ENCODE peak calls at places on chromosomes 12 and 14, in nine cellular contexts. One of them, this sample, is unnamed.

GRCh38 chr14:99706121-99706900 is 22.2 kb downstream of the CYP46A1 start:
- DNase-seq in ovary: no peak
- DNase-seq in uterus: no peak
- DNase-seq in astrocyte of the spinal cord: no peak
- DNase-seq in foreskin fibroblast: no peak
- DNase-seq in GM20000: no peak
- DNase-seq in vagina: peak
- DNase-seq in WERI-Rb-1: no peak
- DNase-seq in progenitor cell of endocrine pancreas: no peak
- DNase-seq in this sample: no peak

GRCh38 chr12:128951448-128951847 is 98.2 kb downstream of the GLT1D1 start:
- DNase-seq in ovary: no peak
- DNase-seq in uterus: no peak
- DNase-seq in astrocyte of the spinal cord: no peak
- DNase-seq in foreskin fibroblast: no peak
- DNase-seq in GM20000: no peak
- DNase-seq in vagina: no peak
- DNase-seq in WERI-Rb-1: peak
- DNase-seq in progenitor cell of endocrine pancreas: no peak
- DNase-seq in this sample: no peak

GRCh38 chr12:112741106-112741505 is 50.4 kb upstream of the RPH3A start:
- DNase-seq in ovary: no peak
- DNase-seq in uterus: no peak
- DNase-seq in astrocyte of the spinal cord: no peak
- DNase-seq in foreskin fibroblast: no peak
- DNase-seq in GM20000: no peak
- DNase-seq in vagina: no peak
- DNase-seq in WERI-Rb-1: no peak
- DNase-seq in progenitor cell of endocrine pancreas: no peak
- DNase-seq in this sample: no peak

GRCh38 chr14:28754209-28754985 is 12.2 kb upstream of the FOXG1 start:
- DNase-seq in ovary: no peak
- DNase-seq in uterus: no peak
- DNase-seq in astrocyte of the spinal cord: peak
- DNase-seq in foreskin fibroblast: peak
- DNase-seq in GM20000: no peak
- DNase-seq in vagina: no peak
- DNase-seq in WERI-Rb-1: peak
- DNase-seq in progenitor cell of endocrine pancreas: no peak
- DNase-seq in this sample: peak

GRCh38 chr14:75979641-75980422 is 2.0 kb downstream of the TGFB3 start:
- DNase-seq in ovary: peak
- DNase-seq in uterus: peak
- DNase-seq in astrocyte of the spinal cord: no peak
- DNase-seq in foreskin fibroblast: peak
- DNase-seq in GM20000: no peak
- DNase-seq in vagina: no peak
- DNase-seq in WERI-Rb-1: no peak
- DNase-seq in progenitor cell of endocrine pancreas: no peak
- DNase-seq in this sample: no peak

GRCh38 chr12:6341439-6342139 is at the start of gene TNFRSF1A:
- DNase-seq in ovary: peak
- DNase-seq in uterus: peak
- DNase-seq in astrocyte of the spinal cord: peak
- DNase-seq in foreskin fibroblast: peak
- DNase-seq in GM20000: peak
- DNase-seq in vagina: no peak
- DNase-seq in WERI-Rb-1: peak
- DNase-seq in progenitor cell of endocrine pancreas: peak
- DNase-seq in this sample: peak

GRCh38 chr14:65927871-65928270 is 515.3 kb downstream of the FUT8 start:
- DNase-seq in ovary: no peak
- DNase-seq in uterus: no peak
- DNase-seq in astrocyte of the spinal cord: no peak
- DNase-seq in foreskin fibroblast: no peak
- DNase-seq in GM20000: no peak
- DNase-seq in vagina: no peak
- DNase-seq in WERI-Rb-1: no peak
- DNase-seq in progenitor cell of endocrine pancreas: peak
- DNase-seq in this sample: peak

GRCh38 chr14:53715390-53715730 is 241.3 kb downstream of the BMP4 start:
- DNase-seq in ovary: no peak
- DNase-seq in uterus: no peak
- DNase-seq in astrocyte of the spinal cord: peak
- DNase-seq in foreskin fibroblast: peak
- DNase-seq in GM20000: no peak
- DNase-seq in vagina: no peak
- DNase-seq in WERI-Rb-1: no peak
- DNase-seq in progenitor cell of endocrine pancreas: no peak
- DNase-seq in this sample: no peak

GRCh38 chr14:50854521-50854920 is 17.3 kb upstream of the ABHD12B start:
- DNase-seq in ovary: no peak
- DNase-seq in uterus: no peak
- DNase-seq in astrocyte of the spinal cord: no peak
- DNase-seq in foreskin fibroblast: no peak
- DNase-seq in GM20000: no peak
- DNase-seq in vagina: no peak
- DNase-seq in WERI-Rb-1: no peak
- DNase-seq in progenitor cell of endocrine pancreas: no peak
- DNase-seq in this sample: no peak

GRCh38 chr14:50856660-50857059 is 15.2 kb upstream of the ABHD12B start:
- DNase-seq in ovary: no peak
- DNase-seq in uterus: no peak
- DNase-seq in astrocyte of the spinal cord: no peak
- DNase-seq in foreskin fibroblast: no peak
- DNase-seq in GM20000: no peak
- DNase-seq in vagina: no peak
- DNase-seq in WERI-Rb-1: no peak
- DNase-seq in progenitor cell of endocrine pancreas: no peak
- DNase-seq in this sample: no peak

GRCh38 chr14:50853891-50854290 is 18.0 kb upstream of the ABHD12B start:
- DNase-seq in ovary: no peak
- DNase-seq in uterus: no peak
- DNase-seq in astrocyte of the spinal cord: no peak
- DNase-seq in foreskin fibroblast: no peak
- DNase-seq in GM20000: no peak
- DNase-seq in vagina: no peak
- DNase-seq in WERI-Rb-1: no peak
- DNase-seq in progenitor cell of endocrine pancreas: no peak
- DNase-seq in this sample: no peak

GRCh38 chr14:50859296-50859624 is 12.6 kb upstream of the ABHD12B start:
- DNase-seq in ovary: no peak
- DNase-seq in uterus: no peak
- DNase-seq in astrocyte of the spinal cord: no peak
- DNase-seq in foreskin fibroblast: no peak
- DNase-seq in GM20000: no peak
- DNase-seq in vagina: no peak
- DNase-seq in WERI-Rb-1: no peak
- DNase-seq in progenitor cell of endocrine pancreas: no peak
- DNase-seq in this sample: no peak

DNA sequence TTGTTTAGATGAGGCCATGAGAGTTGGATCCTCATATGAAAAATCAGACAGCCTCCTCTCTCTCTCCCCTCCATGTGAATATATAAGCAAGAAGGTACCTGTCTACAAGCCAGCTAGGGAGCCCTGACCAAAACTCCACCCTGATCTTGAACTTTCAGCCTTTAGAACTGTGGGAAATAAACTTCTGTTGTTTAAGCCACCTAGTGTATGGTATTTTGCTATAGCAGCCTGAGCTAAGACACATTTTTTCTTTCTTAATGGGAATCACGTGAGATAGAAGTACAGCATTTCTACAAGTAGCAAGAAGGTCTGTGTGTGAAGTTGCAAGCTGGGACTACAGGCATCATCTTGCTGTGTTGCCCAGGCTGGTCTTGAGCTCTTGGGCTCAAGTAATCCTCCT is 16.3 kb upstream of the ABHD12B start:
- DNase-seq in ovary: no peak
- DNase-seq in uterus: no peak
- DNase-seq in astrocyte of the spinal cord: no peak
- DNase-seq in foreskin fibroblast: peak
- DNase-seq in GM20000: no peak
- DNase-seq in vagina: no peak
- DNase-seq in WERI-Rb-1: no peak
- DNase-seq in progenitor cell of endocrine pancreas: no peak
- DNase-seq in this sample: no peak
- TF ChIP-seq CTCF in ovary: no peak
- TF ChIP-seq CTCF in uterus: no peak
- TF ChIP-seq CTCF in astrocyte of the spinal cord: no peak
- TF ChIP-seq CTCF in foreskin fibroblast: peak
- TF ChIP-seq CTCF in GM20000: no peak
- TF ChIP-seq CTCF in vagina: no peak
- TF ChIP-seq CTCF in WERI-Rb-1: no peak
- TF ChIP-seq CTCF in progenitor cell of endocrine pancreas: no peak
- TF ChIP-seq CTCF in this sample: no peak

GRCh38 chr14:60163741-60164140 is 1.5 kb downstream of the DHRS7 start:
- DNase-seq in ovary: no peak
- DNase-seq in uterus: no peak
- DNase-seq in astrocyte of the spinal cord: no peak
- DNase-seq in foreskin fibroblast: no peak
- DNase-seq in GM20000: no peak
- DNase-seq in vagina: no peak
- DNase-seq in WERI-Rb-1: no peak
- DNase-seq in progenitor cell of endocrine pancreas: no peak
- DNase-seq in this sample: no peak

GRCh38 chr14:60164404-60164716 is 838 bp downstream of the DHRS7 start:
- DNase-seq in ovary: no peak
- DNase-seq in uterus: no peak
- DNase-seq in astrocyte of the spinal cord: no peak
- DNase-seq in foreskin fibroblast: no peak
- DNase-seq in GM20000: no peak
- DNase-seq in vagina: no peak
- DNase-seq in WERI-Rb-1: no peak
- DNase-seq in progenitor cell of endocrine pancreas: no peak
- DNase-seq in this sample: no peak

GRCh38 chr14:60165547-60165876 is 314 bp upstream of the DHRS7 start:
- DNase-seq in ovary: no peak
- DNase-seq in uterus: no peak
- DNase-seq in astrocyte of the spinal cord: no peak
- DNase-seq in foreskin fibroblast: no peak
- DNase-seq in GM20000: no peak
- DNase-seq in vagina: no peak
- DNase-seq in WERI-Rb-1: no peak
- DNase-seq in progenitor cell of endocrine pancreas: no peak
- DNase-seq in this sample: no peak

GRCh38 chr14:60166144-60166543 is 946 bp upstream of the DHRS7 start:
- DNase-seq in ovary: no peak
- DNase-seq in uterus: peak
- DNase-seq in astrocyte of the spinal cord: no peak
- DNase-seq in foreskin fibroblast: peak
- DNase-seq in GM20000: no peak
- DNase-seq in vagina: no peak
- DNase-seq in WERI-Rb-1: no peak
- DNase-seq in progenitor cell of endocrine pancreas: no peak
- DNase-seq in this sample: peak

DNA sequence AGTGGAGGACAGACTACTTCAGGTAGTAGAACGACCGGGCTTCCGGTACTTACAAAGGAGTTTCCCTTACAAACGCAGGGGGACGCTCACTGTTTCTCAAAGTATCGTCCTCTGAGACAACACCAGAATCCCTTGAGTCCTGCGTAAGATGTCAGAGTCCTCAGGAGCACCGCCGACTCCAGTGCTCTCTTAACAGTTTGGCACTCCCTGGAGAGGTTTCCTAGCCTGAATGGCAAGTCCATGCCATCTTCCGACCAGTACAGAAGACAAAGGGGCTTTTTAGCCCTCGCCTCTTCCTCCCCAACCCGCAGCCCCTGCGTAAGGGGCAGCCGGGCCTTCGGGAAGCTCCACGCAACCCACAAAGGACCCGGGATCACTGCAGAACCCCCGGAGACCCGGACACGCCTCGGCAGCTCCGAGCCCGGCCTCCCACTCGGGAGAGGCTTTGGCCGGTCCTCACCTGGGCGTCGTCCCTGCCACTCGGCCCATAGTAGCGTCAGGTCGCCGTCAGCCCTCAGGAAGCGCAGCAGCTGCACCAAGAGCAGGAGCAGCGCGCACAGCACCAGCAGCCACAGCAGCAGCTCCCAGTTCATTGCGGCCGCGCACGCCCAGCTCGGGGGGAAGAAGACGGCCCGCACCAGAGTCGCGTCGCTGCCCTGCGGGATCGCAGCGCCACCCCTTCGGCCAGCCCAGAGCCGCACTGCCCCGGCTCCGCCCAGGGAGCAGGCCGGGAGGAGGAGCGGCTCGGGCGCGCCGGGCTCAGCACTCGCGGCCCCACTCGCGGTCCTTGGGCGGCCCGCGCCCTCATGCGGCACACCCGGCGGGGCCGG is at the start of gene DHRS7:
- DNase-seq in ovary: peak
- DNase-seq in uterus: peak
- DNase-seq in astrocyte of the spinal cord: peak
- DNase-seq in foreskin fibroblast: peak
- DNase-seq in GM20000: peak
- DNase-seq in vagina: no peak
- DNase-seq in WERI-Rb-1: peak
- DNase-seq in progenitor cell of endocrine pancreas: peak
- DNase-seq in this sample: peak
- TF ChIP-seq CTCF in ovary: peak
- TF ChIP-seq CTCF in uterus: peak
- TF ChIP-seq CTCF in astrocyte of the spinal cord: peak
- TF ChIP-seq CTCF in foreskin fibroblast: peak
- TF ChIP-seq CTCF in GM20000: peak
- TF ChIP-seq CTCF in vagina: no peak
- TF ChIP-seq CTCF in WERI-Rb-1: peak
- TF ChIP-seq CTCF in progenitor cell of endocrine pancreas: peak
- TF ChIP-seq CTCF in this sample: no peak

DNA sequence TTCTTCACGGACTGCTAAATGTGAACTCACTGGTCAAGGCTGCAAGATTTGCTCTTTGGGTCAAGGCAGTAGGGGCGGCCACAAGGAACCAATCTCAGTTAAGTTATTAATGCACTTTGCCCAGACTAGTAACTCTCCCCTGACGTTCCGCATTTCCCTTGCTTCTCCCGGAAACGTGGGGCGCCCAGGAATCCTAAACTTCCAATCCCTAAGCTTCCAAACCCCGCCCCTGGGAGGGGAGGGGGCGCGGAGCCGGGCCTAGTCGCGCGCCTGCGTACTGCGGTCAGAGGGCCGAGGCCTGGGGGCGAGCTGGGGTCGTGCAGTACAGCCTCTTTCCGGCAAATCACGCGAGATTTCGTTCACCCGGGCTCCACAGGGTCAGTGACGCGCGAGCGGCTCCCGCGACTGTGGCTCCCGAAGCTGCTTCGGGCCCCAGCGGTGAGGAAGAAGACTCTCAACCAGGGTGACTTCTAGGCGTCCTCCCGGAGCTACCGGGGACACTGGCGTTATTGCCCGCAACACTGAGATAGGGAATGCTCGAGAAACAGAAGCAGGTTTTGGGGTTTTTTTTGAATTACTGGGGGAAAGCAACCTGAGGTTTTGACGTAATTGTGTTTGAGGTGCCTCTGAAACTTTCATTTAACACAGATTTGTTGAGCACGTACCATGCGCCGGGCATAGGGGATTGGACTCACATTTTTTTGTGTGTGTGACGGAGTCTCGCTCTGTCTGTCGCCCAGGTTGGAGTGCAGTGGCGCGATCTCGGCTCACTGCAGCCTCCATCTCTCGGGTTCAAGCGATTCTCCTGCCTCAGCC is at the start of gene PTGR2:
- DNase-seq in ovary: peak
- DNase-seq in uterus: peak
- DNase-seq in astrocyte of the spinal cord: peak
- DNase-seq in foreskin fibroblast: peak
- DNase-seq in GM20000: peak
- DNase-seq in vagina: no peak
- DNase-seq in WERI-Rb-1: peak
- DNase-seq in progenitor cell of endocrine pancreas: peak
- DNase-seq in this sample: peak
- TF ChIP-seq CTCF in ovary: no peak
- TF ChIP-seq CTCF in uterus: peak
- TF ChIP-seq CTCF in astrocyte of the spinal cord: no peak
- TF ChIP-seq CTCF in foreskin fibroblast: no peak
- TF ChIP-seq CTCF in GM20000: no peak
- TF ChIP-seq CTCF in vagina: no peak
- TF ChIP-seq CTCF in WERI-Rb-1: no peak
- TF ChIP-seq CTCF in progenitor cell of endocrine pancreas: no peak
- TF ChIP-seq CTCF in this sample: no peak

DNA sequence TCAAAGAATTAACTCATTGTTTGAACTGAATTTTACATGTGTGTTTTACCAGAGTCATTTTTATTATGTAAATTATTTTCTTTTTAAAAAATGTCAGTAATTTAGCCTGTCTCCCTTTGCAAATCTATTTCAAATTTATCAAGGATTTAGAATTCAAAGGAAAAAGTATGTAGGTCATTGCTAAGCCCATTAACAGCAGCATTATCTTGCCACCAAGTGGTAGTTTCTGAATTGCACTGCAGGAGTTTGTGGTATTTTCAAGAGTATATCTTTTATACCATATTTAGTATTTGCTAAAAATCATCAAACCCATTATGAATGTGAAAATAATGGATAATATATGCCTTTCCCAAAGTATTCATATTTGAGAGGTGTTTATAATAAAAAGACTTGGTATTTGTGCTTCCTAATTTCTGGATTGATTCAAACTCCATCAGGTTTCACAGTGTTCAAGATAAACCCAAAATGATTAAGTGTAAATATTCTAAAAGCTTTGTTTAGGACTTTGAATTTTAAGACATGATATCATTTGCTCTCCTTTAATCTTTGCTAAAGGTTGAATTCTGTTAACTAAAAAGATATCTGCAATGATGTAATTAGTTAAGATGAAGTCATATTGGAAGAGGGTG is 711.4 kb downstream of the FSCB start:
- DNase-seq in ovary: no peak
- DNase-seq in uterus: no peak
- DNase-seq in astrocyte of the spinal cord: peak
- DNase-seq in foreskin fibroblast: peak
- DNase-seq in GM20000: no peak
- DNase-seq in vagina: no peak
- DNase-seq in WERI-Rb-1: no peak
- DNase-seq in progenitor cell of endocrine pancreas: no peak
- DNase-seq in this sample: no peak
- TF ChIP-seq CTCF in ovary: no peak
- TF ChIP-seq CTCF in uterus: no peak
- TF ChIP-seq CTCF in astrocyte of the spinal cord: peak
- TF ChIP-seq CTCF in foreskin fibroblast: no peak
- TF ChIP-seq CTCF in GM20000: no peak
- TF ChIP-seq CTCF in vagina: no peak
- TF ChIP-seq CTCF in WERI-Rb-1: no peak
- TF ChIP-seq CTCF in progenitor cell of endocrine pancreas: peak
- TF ChIP-seq CTCF in this sample: no peak

This sample was measured in activated CD8-positive, alpha-beta T cell treated with anti-CD3 and anti-CD28 coated beads for 36 hours.